ENCODE peak calls at places on chromosome 5, in six cellular contexts. K is GM19239; Z is CD4-positive, alpha-beta memory T cell; B is ecto neural progenitor cell; A is GM12865; R is lung. J is an unnamed sample.

GRCh38 chr5:53779541-53779981 is 219.1 kb downstream of the NDUFS4 start:
- DNase-seq in K (no peak), Z (no peak), B (no peak), A (peak; percentile 70), R (no peak), J (peak; percentile 18)

GRCh38 chr5:79109527-79110492 is 1.8 kb upstream of the BHMT start:
- DNase-seq in K (peak; percentile 25), Z (no peak), B (no peak), A (peak; percentile 44), R (no peak), J (no peak)

GRCh38 chr5:100654895-100655294 is 119.7 kb downstream of the FAM174A start:
- DNase-seq in K (no peak), Z (no peak), B (no peak), A (no peak), R (no peak), J (no peak)

GRCh38 chr5:133340002-133340755 is 272.2 kb downstream of the FSTL4 start:
- DNase-seq in K (no peak), Z (no peak), B (no peak), A (no peak), R (no peak), J (no peak)

GRCh38 chr5:132498152-132498551 is 7.6 kb upstream of the IRF1 start:
- DNase-seq in K (no peak), Z (peak; percentile 42), B (peak; percentile 35), A (no peak), R (no peak), J (no peak)

GRCh38 chr5:83148370-83148769 is 71.0 kb downstream of the XRCC4 start:
- DNase-seq in K (no peak), Z (no peak), B (no peak), A (no peak), R (no peak), J (no peak)

GRCh38 chr5:158546748-158547147 is 553.0 kb downstream of the EBF1 start:
- DNase-seq in K (no peak), Z (no peak), B (no peak), A (no peak), R (no peak), J (no peak)

GRCh38 chr5:73545403-73545779 is 20.0 kb downstream of the ANKRA2 start:
- DNase-seq in K (no peak), Z (no peak), B (no peak), A (no peak), R (no peak), J (no peak)

GRCh38 chr5:141855265-141856029 is 22.8 kb downstream of the PCDH1 start:
- DNase-seq in K (no peak), Z (no peak), B (no peak), A (no peak), R (no peak), J (no peak)

GRCh38 chr5:168114444-168115017 is 176.9 kb upstream of the WWC1 start:
- DNase-seq in K (peak; percentile 30), Z (no peak), B (peak; percentile 73), A (peak; percentile 77), R (peak; percentile 48), J (peak; percentile 19)

GRCh38 chr5:43573058-43573457 is 16.2 kb upstream of the PAIP1 start:
- DNase-seq in K (no peak), Z (no peak), B (no peak), A (no peak), R (no peak), J (no peak)

GRCh38 chr5:77300457-77300856 is 90.0 kb downstream of the PDE8B start:
- DNase-seq in K (no peak), Z (no peak), B (no peak), A (no peak), R (no peak), J (no peak)

GRCh38 chr5:176818391-176819098 is 8.2 kb downstream of the UNC5A start:
- DNase-seq in K (peak; percentile 81), Z (peak; percentile 75), B (no peak), A (no peak), R (no peak), J (no peak)

GRCh38 chr5:104815212-104815611 is 1252.6 kb upstream of the NUDT12 start:
- DNase-seq in K (no peak), Z (no peak), B (no peak), A (no peak), R (no peak), J (no peak)

GRCh38 chr5:125181159-125181558 is 434.7 kb upstream of the ZNF608 start:
- DNase-seq in K (no peak), Z (no peak), B (no peak), A (no peak), R (no peak), J (no peak)

GRCh38 chr5:88602584-88602983 is 280.4 kb downstream of the MEF2C start:
- DNase-seq in K (no peak), Z (no peak), B (no peak), A (peak; percentile 38), R (no peak), J (peak; percentile 18)

GRCh38 chr5:176929654-176930053 is 30.5 kb upstream of the HK3 start:
- DNase-seq in K (no peak), Z (no peak), B (no peak), A (no peak), R (no peak), J (no peak)

GRCh38 chr5:145587308-145588071 is 247.7 kb downstream of the PRELID2 start:
- DNase-seq in K (no peak), Z (no peak), B (no peak), A (no peak), R (no peak), J (no peak)

GRCh38 chr5:90909091-90909503 is 350.5 kb downstream of the ADGRV1 start:
- DNase-seq in K (no peak), Z (no peak), B (no peak), A (no peak), R (no peak), J (no peak)

GRCh38 chr5:98416541-98416940 is 356.9 kb upstream of the RGMB start:
- DNase-seq in K (no peak), Z (no peak), B (no peak), A (no peak), R (no peak), J (no peak)

GRCh38 chr5:75839547-75839946 is 122.3 kb upstream of the POC5 start:
- DNase-seq in K (no peak), Z (no peak), B (no peak), A (peak; percentile 9), R (no peak), J (no peak)

GRCh38 chr5:93585054-93585751 is 2.2 kb downstream of the NR2F1 start:
- DNase-seq in K (no peak), Z (no peak), B (peak; percentile 56), A (no peak), R (no peak), J (no peak)

GRCh38 chr5:149005077-149005892 is 57.6 kb downstream of the SH3TC2 start:
- DNase-seq in K (no peak), Z (no peak), B (no peak), A (no peak), R (no peak), J (no peak)

GRCh38 chr5:16891043-16891442 is 45.0 kb downstream of the MYO10 start:
- DNase-seq in K (no peak), Z (no peak), B (no peak), A (no peak), R (no peak), J (no peak)

GRCh38 chr5:41935544-41935943 is 10.5 kb downstream of the FBXO4 start:
- DNase-seq in K (no peak), Z (no peak), B (peak; percentile 45), A (no peak), R (no peak), J (no peak)

GRCh38 chr5:14036514-14036913 is 92.0 kb upstream of the DNAH5 start:
- DNase-seq in K (no peak), Z (no peak), B (no peak), A (no peak), R (no peak), J (no peak)